ENCODE peak calls at places on chromosomes 4 and X, in six cellular contexts. A is brain microvascular endothelial cell; Z is lung; J is right atrium auricular region; L is BJ; T is CD4-positive, alpha-beta memory T cell. H is an unnamed sample.

GRCh38 chr4:108377021-108377420 is 208.3 kb upstream of the LEF1 start:
- DNase-seq in A (no peak), Z (no peak), J (no peak), L (no peak), T (no peak), H (no peak)

GRCh38 chrX:48003367-48003757 is 427 bp downstream of the ZNF182 start:
- DNase-seq in A (no peak), Z (no peak), J (no peak), L (no peak), T (no peak), H (no peak)

GRCh38 chr4:98653006-98653405 is 5.4 kb downstream of the TSPAN5 start:
- DNase-seq in A (peak), Z (no peak), J (no peak), L (no peak), T (no peak), H (no peak)

GRCh38 chr4:184854673-184855072 is 28.9 kb upstream of the ACSL1 start:
- DNase-seq in A (no peak), Z (no peak), J (no peak), L (no peak), T (no peak), H (no peak)

GRCh38 chr4:26321326-26322276 is 787 bp downstream of the RBPJ start:
- DNase-seq in A (no peak), Z (peak), J (no peak), L (no peak), T (peak), H (no peak)

GRCh38 chr4:169120624-169121023 is 110.6 kb upstream of the CBR4 start:
- DNase-seq in A (no peak), Z (no peak), J (no peak), L (no peak), T (no peak), H (no peak)

GRCh38 chrX:152405561-152405960 is 45.6 kb downstream of the GABRA3 start:
- DNase-seq in A (no peak), Z (no peak), J (no peak), L (no peak), T (no peak), H (no peak)

GRCh38 chr4:57102050-57102564 is 8.1 kb downstream of the IGFBP7 start:
- DNase-seq in A (peak), Z (no peak), J (peak), L (peak), T (no peak), H (peak)

GRCh38 chr4:4677825-4678522 is 136.1 kb upstream of the STX18 start:
- DNase-seq in A (peak), Z (no peak), J (peak), L (peak), T (no peak), H (no peak)

GRCh38 chrX:41452565-41452964 is 5.4 kb downstream of the NYX start:
- DNase-seq in A (no peak), Z (no peak), J (no peak), L (no peak), T (no peak), H (no peak)

GRCh38 chrX:3712870-3713224 is 602 bp downstream of the PRKX start:
- DNase-seq in A (no peak), Z (no peak), J (no peak), L (no peak), T (no peak), H (no peak)

GRCh38 chr4:130591091-130591490 is 1495.1 kb downstream of the C4orf33 start:
- DNase-seq in A (no peak), Z (no peak), J (no peak), L (no peak), T (no peak), H (no peak)

GRCh38 chr4:8762951-8763735 is 108.5 kb downstream of the HMX1 start:
- DNase-seq in A (no peak), Z (no peak), J (no peak), L (no peak), T (no peak), H (no peak)

GRCh38 chr4:187929024-187929423 is 66.5 kb upstream of the ZFP42 start:
- DNase-seq in A (no peak), Z (no peak), J (no peak), L (no peak), T (no peak), H (no peak)

GRCh38 chrX:119468186-119468929 is at the start of gene SLC25A5:
- DNase-seq in A (peak), Z (peak), J (peak), L (no peak), T (peak), H (no peak)

GRCh38 chr4:168613869-168614268 is 117.0 kb downstream of the PALLD start:
- DNase-seq in A (no peak), Z (no peak), J (no peak), L (no peak), T (no peak), H (no peak)

GRCh38 chr4:72557021-72557420 is 12.0 kb downstream of the ADAMTS3 start:
- DNase-seq in A (no peak), Z (no peak), J (no peak), L (no peak), T (no peak), H (no peak)

GRCh38 chr4:172808196-172808595 is 360.4 kb upstream of the GALNT7 start:
- DNase-seq in A (no peak), Z (no peak), J (no peak), L (no peak), T (no peak), H (no peak)

GRCh38 chr4:2024683-2025082 is 15.9 kb upstream of the NELFA start:
- DNase-seq in A (no peak), Z (no peak), J (no peak), L (no peak), T (no peak), H (no peak)

GRCh38 chr4:40321671-40322131 is 13.4 kb upstream of the CHRNA9 start:
- DNase-seq in A (peak), Z (no peak), J (no peak), L (peak), T (no peak), H (no peak)

GRCh38 chr4:74317616-74318256 is 9.5 kb downstream of the EPGN start:
- DNase-seq in A (no peak), Z (no peak), J (no peak), L (no peak), T (no peak), H (no peak)

GRCh38 chr4:5460106-5460801 is 248.1 kb downstream of the EVC2 start:
- DNase-seq in A (peak), Z (no peak), J (no peak), L (no peak), T (no peak), H (no peak)

GRCh38 chr4:183580370-183580769 is 75.5 kb downstream of the ING2 start:
- DNase-seq in A (no peak), Z (no peak), J (no peak), L (no peak), T (no peak), H (no peak)

GRCh38 chr4:10703146-10703545 is 18.6 kb upstream of the CLNK start:
- DNase-seq in A (no peak), Z (no peak), J (no peak), L (no peak), T (no peak), H (no peak)

GRCh38 chr4:37928896-37929537 is 31.2 kb upstream of the PTTG2 start:
- DNase-seq in A (peak), Z (no peak), J (no peak), L (no peak), T (peak), H (no peak)

GRCh38 chr4:67776746-67777145 is 22.6 kb upstream of the GNRHR start:
- DNase-seq in A (no peak), Z (no peak), J (no peak), L (no peak), T (no peak), H (no peak)

GRCh38 chr4:158186815-158187214 is 14.0 kb upstream of the GASK1B start:
- DNase-seq in A (no peak), Z (no peak), J (no peak), L (no peak), T (no peak), H (no peak)

GRCh38 chr4:71188197-71188625 is 150.6 kb upstream of the SLC4A4 start:
- DNase-seq in A (no peak), Z (no peak), J (no peak), L (no peak), T (no peak), H (no peak)
- H3K4me3 ChIP-seq in A (peak), Z (peak), J (peak), L (peak), T (no peak), H (peak)

GRCh38 chr4:145056325-145057130 is 41.5 kb downstream of the ANAPC10 start:
- DNase-seq in A (no peak), Z (no peak), J (no peak), L (no peak), T (no peak), H (no peak)

GRCh38 chr4:145058256-145058655 is 39.7 kb downstream of the ANAPC10 start:
- DNase-seq in A (no peak), Z (no peak), J (no peak), L (no peak), T (no peak), H (no peak)

GRCh38 chr4:145061325-145061920 is 36.6 kb downstream of the ANAPC10 start:
- DNase-seq in A (no peak), Z (no peak), J (no peak), L (no peak), T (peak), H (no peak)

GRCh38 chr4:145055533-145056257 is 42.3 kb downstream of the ANAPC10 start:
- DNase-seq in A (no peak), Z (no peak), J (no peak), L (no peak), T (no peak), H (no peak)
- H3K4me3 ChIP-seq in A (no peak), Z (no peak), J (no peak), L (no peak), T (no peak), H (no peak)

GRCh38 chr4:186131935-186132334 is 27.4 kb downstream of the FAM149A start:
- DNase-seq in A (no peak), Z (no peak), J (no peak), L (no peak), T (no peak), H (no peak)

GRCh38 chr4:186128842-186129241 is 24.3 kb downstream of the FAM149A start:
- DNase-seq in A (no peak), Z (no peak), J (no peak), L (no peak), T (no peak), H (no peak)

GRCh38 chr4:186137193-186137792 is 32.8 kb downstream of the FAM149A start:
- DNase-seq in A (no peak), Z (no peak), J (no peak), L (no peak), T (no peak), H (no peak)

GRCh38 chr4:186132577-186133277 is 28.2 kb downstream of the FAM149A start:
- DNase-seq in A (peak), Z (no peak), J (no peak), L (no peak), T (no peak), H (no peak)

DNA sequence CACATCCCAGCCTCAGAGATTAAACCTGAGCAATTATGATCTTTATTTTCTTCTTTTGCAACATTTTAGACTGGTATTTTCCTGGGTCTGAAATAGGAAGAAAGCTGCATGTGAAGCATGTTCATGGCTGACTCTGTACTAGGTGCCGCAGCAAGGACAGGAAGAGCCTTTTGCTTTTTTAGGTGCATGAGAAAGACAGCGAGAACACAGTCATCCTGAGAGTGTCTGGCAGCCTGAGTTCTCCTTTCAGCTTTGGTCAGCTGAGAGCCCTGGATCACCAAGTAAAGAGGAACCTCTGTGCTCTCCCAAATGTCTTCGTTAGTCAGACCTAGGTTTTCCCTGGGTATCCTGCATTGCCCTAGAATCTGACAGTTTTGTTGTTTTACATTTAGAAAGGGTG is 29.8 kb downstream of the FAM149A start:
- DNase-seq in A (no peak), Z (no peak), J (no peak), L (no peak), T (no peak), H (no peak)
- H3K4me3 ChIP-seq in A (no peak), Z (no peak), J (no peak), L (no peak), T (no peak), H (no peak)

GRCh38 chrX:51899741-51900140 is 6.3 kb downstream of the MAGED1 start:
- DNase-seq in A (peak), Z (no peak), J (no peak), L (peak), T (no peak), H (no peak)

GRCh38 chrX:51892921-51893745 is at the start of gene MAGED1:
- DNase-seq in A (peak), Z (peak), J (peak), L (peak), T (peak), H (peak)

GRCh38 chrX:51894697-51895336 is 1.4 kb downstream of the MAGED1 start:
- DNase-seq in A (no peak), Z (no peak), J (no peak), L (no peak), T (no peak), H (no peak)

GRCh38 chrX:51893931-51894696 is 691 bp downstream of the MAGED1 start:
- DNase-seq in A (no peak), Z (no peak), J (no peak), L (no peak), T (no peak), H (no peak)

GRCh38 chrX:51896626-51897025 is 3.2 kb downstream of the MAGED1 start:
- DNase-seq in A (no peak), Z (no peak), J (no peak), L (no peak), T (no peak), H (no peak)
- H3K4me3 ChIP-seq in A (peak), Z (no peak), J (no peak), L (no peak), T (no peak), H (no peak)

GRCh38 chrX:30618160-30618765 is 35.0 kb upstream of the GK start:
- DNase-seq in A (no peak), Z (no peak), J (no peak), L (no peak), T (no peak), H (no peak)
- H3K4me3 ChIP-seq in A (no peak), Z (no peak), J (no peak), L (no peak), T (no peak), H (no peak)

GRCh38 chr4:109425405-109425804 is 8.2 kb upstream of the SEC24B start:
- DNase-seq in A (no peak), Z (no peak), J (no peak), L (no peak), T (no peak), H (no peak)

GRCh38 chr4:109424093-109424818 is 9.4 kb upstream of the SEC24B start:
- DNase-seq in A (no peak), Z (no peak), J (no peak), L (no peak), T (no peak), H (no peak)

GRCh38 chr4:109418588-109418987 is 15.0 kb upstream of the SEC24B start:
- DNase-seq in A (no peak), Z (no peak), J (no peak), L (no peak), T (no peak), H (no peak)

GRCh38 chr4:109414938-109415337 is 18.7 kb upstream of the SEC24B start:
- DNase-seq in A (no peak), Z (no peak), J (no peak), L (no peak), T (no peak), H (no peak)

DNA sequence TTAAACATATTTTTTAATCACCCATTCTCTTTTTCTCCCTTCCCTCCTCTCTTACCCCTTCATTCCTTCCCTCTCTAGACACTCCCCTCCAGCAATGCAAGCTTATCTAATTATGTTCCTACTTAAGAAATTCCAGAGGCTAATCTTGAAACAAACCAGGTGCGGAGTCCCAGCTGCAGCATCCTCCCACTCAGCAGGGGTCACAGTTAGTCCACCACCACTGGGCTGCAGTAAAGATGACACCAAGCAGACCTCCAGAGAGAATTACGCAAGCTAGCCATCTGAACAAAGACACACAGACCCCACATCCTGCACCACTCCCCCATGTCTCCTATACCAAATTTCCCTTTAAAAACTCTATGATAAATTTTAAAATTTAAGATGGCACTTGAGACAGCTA is 13.9 kb upstream of the SEC24B start:
- DNase-seq in A (no peak), Z (no peak), J (no peak), L (no peak), T (no peak), H (no peak)
- H3K4me3 ChIP-seq in A (no peak), Z (no peak), J (no peak), L (no peak), T (no peak), H (no peak)

DNA sequence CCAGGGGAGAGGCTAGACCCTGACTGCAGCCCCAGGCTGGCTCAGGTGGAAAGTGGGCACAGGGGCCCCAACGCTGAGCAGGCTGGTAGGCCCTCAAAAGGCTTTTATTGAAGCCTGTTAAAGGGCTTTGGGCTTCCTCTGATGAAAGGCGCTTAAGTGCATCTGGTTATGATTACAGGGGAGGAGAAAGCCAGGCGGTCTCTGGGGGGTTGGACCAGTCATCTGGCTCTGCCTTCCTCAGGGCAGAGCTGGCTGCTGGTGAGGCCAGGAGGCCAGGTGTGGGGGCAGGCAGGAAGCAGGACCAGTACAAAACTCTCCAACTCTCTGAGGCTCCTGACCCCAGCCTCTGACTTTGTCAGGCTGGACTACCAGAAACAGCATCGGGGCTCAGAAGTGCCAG is 68.8 kb upstream of the BCOR start:
- DNase-seq in A (no peak), Z (no peak), J (no peak), L (no peak), T (no peak), H (no peak)
- H3K4me3 ChIP-seq in A (no peak), Z (no peak), J (no peak), L (no peak), T (no peak), H (no peak)

H was measured in epithelial cell of proximal tubule.